ENCODE peak calls at places on chromosomes 16 and 17, in nine cellular contexts. C, U, N, L, F, B, X, E and S are unnamed samples.

GRCh38 chr16:57624044-57624688 is 4.3 kb upstream of the ADGRG1 start:
- DNase-seq in C (no peak), U (peak; percentile 36), N (no peak), L (no peak), F (no peak), B (peak; percentile 61), X (no peak), E (no peak), S (no peak)

GRCh38 chr17:80152057-80152831 is 5.3 kb upstream of the EIF4A3 start:
- DNase-seq in C (no peak), U (no peak), N (no peak), L (no peak), F (no peak), B (peak; percentile 37), X (no peak), E (no peak), S (no peak)

GRCh38 chr16:4371481-4372314 is at the start of gene VASN:
- DNase-seq in C (peak; percentile 77), U (peak; percentile 90), N (peak; percentile 69), L (peak; percentile 82), F (peak; percentile 77), B (peak; percentile 44), X (peak; percentile 37), E (peak; percentile 86), S (no peak)

GRCh38 chr17:34163681-34164080 is 91.4 kb upstream of the CCL2 start:
- DNase-seq in C (no peak), U (peak; percentile 36), N (no peak), L (no peak), F (no peak), B (no peak), X (no peak), E (no peak), S (no peak)

GRCh38 chr16:82295306-82296201 is 125.5 kb upstream of the MPHOSPH6 start:
- DNase-seq in C (no peak), U (no peak), N (no peak), L (no peak), F (no peak), B (no peak), X (no peak), E (no peak), S (no peak)

GRCh38 chr17:50129303-50129945 is 536 bp downstream of the SAMD14 start:
- DNase-seq in C (no peak), U (peak; percentile 67), N (peak; percentile 40), L (no peak), F (no peak), B (no peak), X (no peak), E (no peak), S (no peak)

GRCh38 chr17:65560628-65561371 is 648 bp downstream of the AXIN2 start:
- DNase-seq in C (peak; percentile 76), U (peak; percentile 93), N (peak; percentile 73), L (peak; percentile 75), F (peak; percentile 88), B (peak; percentile 65), X (peak; percentile 58), E (peak; percentile 84), S (peak; percentile 15)

GRCh38 chr17:56593073-56593740 is at the start of gene NOG:
- DNase-seq in C (peak; percentile 39), U (peak; percentile 79), N (no peak), L (peak; percentile 74), F (no peak), B (peak; percentile 61), X (no peak), E (peak; percentile 78), S (peak; percentile 42)

GRCh38 chr16:58732545-58733247 is 1.4 kb downstream of the GOT2 start:
- DNase-seq in C (no peak), U (peak; percentile 74), N (no peak), L (no peak), F (no peak), B (peak; percentile 74), X (no peak), E (no peak), S (no peak)

GRCh38 chr17:55770220-55770870 is 19.5 kb downstream of the PCTP start:
- DNase-seq in C (no peak), U (peak; percentile 87), N (no peak), L (no peak), F (no peak), B (peak; percentile 56), X (no peak), E (peak; percentile 79), S (no peak)

GRCh38 chr16:71537643-71538042 is 11.4 kb downstream of the CHST4 start:
- DNase-seq in C (no peak), U (peak; percentile 65), N (no peak), L (no peak), F (peak; percentile 55), B (peak; percentile 54), X (no peak), E (peak; percentile 68), S (peak; percentile 2)